ENCODE peak calls at places on chromosome 1, in nine cellular contexts. U is H9, C is nephron progenitor cell, G is uterus, O is neural crest cell, F is omental fat pad, V is endothelial cell, H is PC-3, A is astrocyte of the spinal cord. P is an unnamed sample.

GRCh38 chr1:172533511-172534116 is 664 bp downstream of the SUCO start:
- DNase-seq in H (peak), A (peak), G (peak), C (peak), O (peak), F (no peak), V (peak), U (peak), P (peak)

GRCh38 chr1:235075121-235075954 is 53.3 kb downstream of the TOMM20 start:
- DNase-seq in F (peak), A (peak), G (peak), H (peak), C (no peak), U (no peak), O (no peak), V (no peak), P (peak)

GRCh38 chr1:67793562-67793961 is 39.7 kb downstream of the GNG12 start:
- DNase-seq in A (peak), V (no peak), H (peak), O (no peak), U (no peak), C (no peak), G (no peak), F (no peak), P (no peak)

GRCh38 chr1:111631502-111631901 is 11.9 kb downstream of the RAP1A start:
- DNase-seq in U (no peak), H (no peak), O (no peak), A (no peak), G (no peak), C (no peak), F (no peak), V (no peak), P (no peak)

GRCh38 chr1:203968728-203969127 is 104.2 kb upstream of the SOX13 start:
- DNase-seq in C (no peak), H (no peak), A (no peak), O (no peak), V (no peak), F (no peak), G (peak), U (no peak), P (no peak)

GRCh38 chr1:5917591-5918274 is 74.5 kb downstream of the NPHP4 start:
- DNase-seq in V (no peak), O (no peak), U (no peak), G (no peak), A (no peak), F (no peak), H (no peak), C (no peak), P (no peak)

GRCh38 chr1:28296401-28297220 is 32.2 kb upstream of the MED18 start:
- DNase-seq in A (peak), U (peak), O (peak), G (peak), C (peak), V (peak), F (peak), H (no peak), P (peak)

GRCh38 chr1:169929210-169929526 is 35.5 kb upstream of the SCYL3 start:
- DNase-seq in C (no peak), O (no peak), G (no peak), U (no peak), V (no peak), A (no peak), H (no peak), F (no peak), P (no peak)

GRCh38 chr1:20731057-20731991 is 1.2 kb downstream of the SH2D5 start:
- DNase-seq in C (no peak), V (no peak), F (no peak), H (no peak), A (no peak), O (no peak), G (no peak), U (no peak), P (no peak)

GRCh38 chr1:208222376-208223110 is 21.6 kb downstream of the PLXNA2 start:
- DNase-seq in H (no peak), F (no peak), A (no peak), C (no peak), V (no peak), U (no peak), O (no peak), G (no peak), P (no peak)

GRCh38 chr1:10529772-10530171 is 55.0 kb downstream of the PEX14 start:
- DNase-seq in G (no peak), F (no peak), A (no peak), U (peak), V (no peak), C (no peak), O (no peak), H (no peak), P (no peak)

GRCh38 chr1:226967665-226968064 is 27.6 kb downstream of the COQ8A start:
- DNase-seq in U (no peak), G (no peak), V (no peak), C (no peak), F (no peak), H (peak), O (no peak), A (no peak), P (no peak)

GRCh38 chr1:40532844-40533424 is 1.5 kb downstream of the ZNF684 start:
- DNase-seq in U (no peak), H (peak), A (peak), C (peak), V (peak), G (no peak), F (no peak), O (peak), P (peak)

GRCh38 chr1:214850432-214851010 is 232.0 kb upstream of the KCNK2 start:
- DNase-seq in V (no peak), C (no peak), A (no peak), U (no peak), G (no peak), O (no peak), H (peak), F (no peak), P (peak)

GRCh38 chr1:216686860-216687545 is 36.2 kb downstream of the ESRRG start:
- DNase-seq in G (no peak), U (peak), F (no peak), H (peak), O (no peak), V (no peak), A (no peak), C (no peak), P (no peak)

GRCh38 chr1:55702064-55702463 is 486.9 kb upstream of the USP24 start:
- DNase-seq in V (peak), C (no peak), H (peak), O (no peak), G (no peak), A (no peak), U (no peak), F (no peak), P (no peak)

GRCh38 chr1:101357444-101357986 is 120.7 kb downstream of the S1PR1 start:
- DNase-seq in U (peak), A (peak), O (peak), V (peak), F (no peak), H (peak), G (peak), C (peak), P (peak)

GRCh38 chr1:6163973-6164617 is 16.0 kb downstream of the CHD5 start:
- DNase-seq in H (no peak), A (no peak), V (no peak), F (no peak), O (no peak), G (no peak), C (no peak), U (no peak), P (no peak)

GRCh38 chr1:87826639-87827345 is 498.1 kb downstream of the LMO4 start:
- DNase-seq in F (no peak), U (no peak), C (no peak), G (peak), A (peak), V (no peak), O (no peak), H (no peak), P (peak)

GRCh38 chr1:9561429-9561828 is 22.2 kb downstream of the SLC25A33 start:
- DNase-seq in U (no peak), G (peak), C (no peak), V (no peak), O (no peak), H (peak), F (no peak), A (peak), P (peak)

GRCh38 chr1:43270421-43271095 is 775 bp downstream of the TMEM125 start:
- DNase-seq in G (no peak), U (peak), A (no peak), O (no peak), V (no peak), C (peak), F (no peak), H (peak), P (no peak)

GRCh38 chr1:208842442-208842841 is 598.3 kb upstream of the PLXNA2 start:
- DNase-seq in U (no peak), H (no peak), V (no peak), O (no peak), G (no peak), C (no peak), A (no peak), F (no peak), P (no peak)

DNA sequence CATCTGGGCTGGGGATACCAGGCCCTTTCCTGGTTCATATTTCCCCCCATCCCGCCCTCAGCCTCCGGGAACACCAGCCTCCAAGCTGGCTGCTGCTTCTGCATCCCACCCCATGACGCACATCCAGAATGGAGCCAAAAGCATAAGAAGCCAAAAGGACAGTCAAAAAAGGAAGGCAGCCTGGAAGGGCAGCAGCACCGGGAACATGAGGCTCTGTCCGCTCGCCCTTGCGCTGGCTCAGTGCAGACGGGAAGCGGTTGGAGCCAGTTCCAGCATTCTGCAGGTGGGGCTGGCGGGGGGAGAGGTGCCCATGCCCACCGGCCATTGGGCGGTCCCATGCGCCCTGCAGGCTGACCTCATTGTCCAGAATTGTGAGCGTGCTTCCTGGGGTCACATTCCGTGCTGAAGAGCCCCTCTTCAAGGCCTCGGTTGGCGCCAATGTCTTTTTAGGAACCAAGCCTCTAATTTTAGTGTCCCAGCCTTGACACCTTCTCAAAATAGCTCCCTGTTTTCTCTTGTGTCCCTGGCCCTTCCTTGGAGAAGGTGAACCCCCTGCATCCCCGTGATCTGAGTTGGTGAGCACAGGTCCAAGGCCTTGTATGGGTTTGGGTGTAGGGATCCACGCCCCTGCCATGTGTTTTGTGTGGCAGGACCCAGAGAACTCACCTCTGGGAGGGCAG is 28.4 kb upstream of the NPPB start:
- DNase-seq in O (no peak), A (no peak), C (no peak), F (no peak), V (no peak), U (no peak), G (no peak), H (no peak), P (no peak)
- TF ChIP-seq CTCF in O (no peak), A (no peak), C (no peak), F (no peak), V (no peak), U (no peak), G (no peak), H (no peak), P (no peak)

DNA sequence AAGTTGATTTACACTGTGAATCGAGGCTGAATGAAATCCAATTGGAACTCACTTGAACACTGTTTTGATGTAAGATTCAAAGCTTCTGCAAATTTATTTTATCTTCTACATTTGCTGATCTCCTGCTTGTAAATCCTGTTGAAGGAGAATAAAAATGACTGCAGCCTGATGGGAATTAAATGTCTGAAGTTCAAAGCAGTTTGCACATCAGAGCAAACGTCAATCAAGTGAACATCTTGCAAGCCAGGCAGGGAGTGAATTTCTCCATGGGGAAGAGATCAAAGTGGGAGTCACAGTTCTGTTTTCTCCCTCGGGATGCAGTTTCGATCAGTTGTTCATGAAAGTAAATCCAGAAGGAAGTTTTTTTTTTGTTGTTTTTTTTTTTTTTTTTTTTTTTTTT is 127.2 kb downstream of the CACHD1 start:
- DNase-seq in C (peak), H (no peak), G (no peak), V (no peak), A (no peak), O (no peak), U (no peak), F (no peak), P (no peak)
- TF ChIP-seq CTCF in C (no peak), H (no peak), G (no peak), V (no peak), A (no peak), O (no peak), U (no peak), F (no peak), P (no peak)

DNA sequence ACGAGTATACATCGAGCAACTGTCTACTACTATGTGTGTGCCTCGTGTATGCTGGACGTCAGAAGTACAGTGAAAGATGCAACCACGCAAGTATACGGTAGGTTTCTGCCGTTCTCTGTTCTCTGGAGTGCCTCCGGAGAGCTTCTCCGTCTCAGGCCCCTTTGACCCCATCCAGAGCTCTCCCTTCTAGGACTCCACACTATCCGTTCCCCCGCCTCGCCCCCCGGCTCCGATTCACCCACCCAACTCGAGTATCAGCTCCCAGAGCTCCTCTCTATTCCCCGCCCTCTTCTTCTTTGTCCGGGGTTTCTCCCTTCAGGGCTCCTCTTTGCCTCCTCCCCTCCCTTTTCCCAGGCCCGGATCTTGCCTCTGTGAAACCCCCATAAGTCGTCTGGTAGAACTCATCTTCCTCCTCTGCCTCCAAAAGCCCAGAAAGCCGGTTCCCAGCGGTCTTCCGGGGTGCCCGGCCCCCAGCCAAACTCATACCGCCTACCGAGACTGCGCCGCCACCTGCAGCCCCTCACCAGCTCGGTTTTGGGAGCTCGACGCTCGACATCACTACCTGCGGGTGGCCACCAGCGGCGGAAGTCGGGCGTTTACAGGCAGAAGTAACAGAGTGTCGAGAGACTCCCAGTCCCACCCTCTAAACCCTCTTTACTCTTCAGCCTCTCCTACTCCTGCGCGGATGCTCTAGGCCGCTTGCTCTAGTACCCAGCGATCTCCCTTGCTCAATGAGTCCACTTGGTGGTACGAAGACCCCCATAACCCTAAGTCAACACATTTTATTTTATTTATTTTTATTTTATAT is at the start of gene VPS72:
- DNase-seq in U (peak), F (peak), C (peak), V (peak), H (peak), A (peak), G (peak), O (peak), P (peak)
- TF ChIP-seq CTCF in U (no peak), F (no peak), C (no peak), V (no peak), H (no peak), A (no peak), G (peak), O (no peak), P (no peak)

GRCh38 chr1:245434285-245434684 is 279.5 kb downstream of the KIF26B start:
- DNase-seq in V (no peak), G (no peak), F (no peak), U (no peak), H (no peak), C (no peak), A (no peak), O (no peak), P (no peak)
- TF ChIP-seq CTCF in V (no peak), G (no peak), F (no peak), U (peak), H (peak), C (no peak), A (no peak), O (no peak), P (no peak)

P was measured in fibroblast of villous mesenchyme.